ENCODE peak calls at places on chromosomes 16 and 17, in ten cellular contexts. G, X, N, K, L, M, U, H, O and E are unnamed samples.
A peak's percentile ranks its signal among the peaks of the same experiment; 100 is the strongest.

GRCh38 chr17:49013311-49014205 is 16.4 kb downstream of the IGF2BP1 start:
- DNase-seq in N (peak; percentile 54), L (no peak), G (no peak), U (no peak), X (no peak), M (no peak), O (no peak), H (no peak), K (no peak), E (no peak)

GRCh38 chr16:3099732-3100499 is 822 bp upstream of the ZSCAN10 start:
- DNase-seq in O (peak; percentile 78), U (peak; percentile 92), L (peak; percentile 95), N (peak; percentile 92), G (peak; percentile 92), H (peak; percentile 78), X (no peak), K (peak; percentile 89), M (peak; percentile 94), E (peak; percentile 91)

GRCh38 chr16:46832757-46833464 is 1.9 kb upstream of the C16orf87 start:
- DNase-seq in K (no peak), H (no peak), N (no peak), L (no peak), G (no peak), O (no peak), U (no peak), M (no peak), X (no peak), E (no peak)

GRCh38 chr16:49366669-49367068 is 6.9 kb upstream of the C16orf78 start:
- DNase-seq in N (no peak), M (no peak), O (no peak), G (no peak), H (no peak), K (no peak), U (peak; percentile 12), X (no peak), L (no peak), E (no peak)

GRCh38 chr17:31274252-31274651 is 22.8 kb downstream of the OMG start:
- DNase-seq in N (peak; percentile 27), U (no peak), G (no peak), L (no peak), M (no peak), X (no peak), K (no peak), O (no peak), H (peak; percentile 63), E (no peak)

GRCh38 chr17:43852571-43852970 is 5.6 kb downstream of the CD300LG start:
- DNase-seq in O (no peak), X (no peak), U (no peak), K (no peak), N (no peak), H (no peak), L (no peak), G (no peak), M (no peak), E (no peak)

GRCh38 chr16:22313141-22313781 is 16.1 kb downstream of the POLR3E start:
- DNase-seq in O (no peak), K (no peak), L (no peak), X (no peak), G (no peak), U (no peak), M (no peak), H (no peak), N (no peak), E (no peak)

GRCh38 chr17:17191346-17191792 is 14.8 kb downstream of the PLD6 start:
- DNase-seq in N (no peak), K (no peak), U (no peak), O (no peak), L (peak; percentile 71), X (no peak), H (peak; percentile 88), G (peak; percentile 81), M (peak; percentile 69), E (no peak)

GRCh38 chr16:69890114-69890890 is 60.8 kb upstream of the CLEC18A start:
- DNase-seq in M (peak; percentile 49), H (peak; percentile 42), O (peak; percentile 51), G (peak; percentile 80), L (peak; percentile 68), X (peak; percentile 27), U (no peak), K (no peak), N (no peak), E (no peak)

GRCh38 chr17:17420035-17420434 is 56.8 kb upstream of the MED9 start:
- DNase-seq in G (peak; percentile 65), K (no peak), M (peak; percentile 78), X (no peak), U (no peak), H (no peak), N (no peak), O (peak; percentile 31), L (no peak), E (no peak)

GRCh38 chr17:49217651-49218413 is 7.3 kb downstream of the ABI3 start:
- DNase-seq in L (peak; percentile 88), M (peak; percentile 71), G (peak; percentile 75), H (no peak), K (peak; percentile 83), N (no peak), X (no peak), O (no peak), U (no peak), E (peak; percentile 91)

GRCh38 chr17:57370051-57370581 is 113.8 kb downstream of the MSI2 start:
- DNase-seq in K (no peak), X (no peak), O (no peak), H (peak; percentile 88), G (no peak), M (no peak), U (no peak), L (no peak), N (peak; percentile 91), E (no peak)

GRCh38 chr17:75241143-75241430 is 20.3 kb downstream of the GGA3 start:
- DNase-seq in G (no peak), N (no peak), H (no peak), K (no peak), M (no peak), O (peak; percentile 38), X (no peak), U (no peak), L (no peak), E (no peak)

GRCh38 chr17:81173761-81174160 is 7.7 kb upstream of the AATK start:
- DNase-seq in N (no peak), X (no peak), L (no peak), U (no peak), O (no peak), G (no peak), K (no peak), H (no peak), M (no peak), E (no peak)

GRCh38 chr16:84739349-84740124 is 39.7 kb downstream of the USP10 start:
- DNase-seq in G (peak; percentile 81), N (no peak), M (no peak), O (no peak), K (no peak), X (no peak), H (peak; percentile 97), U (no peak), L (no peak), E (no peak)

GRCh38 chr16:84738255-84739038 is 38.6 kb downstream of the USP10 start:
- DNase-seq in K (peak; percentile 76), G (peak; percentile 83), L (peak; percentile 78), U (peak; percentile 58), M (peak; percentile 71), X (peak; percentile 70), O (peak; percentile 71), N (peak; percentile 86), H (peak; percentile 70), E (peak; percentile 81)

GRCh38 chr16:84735846-84736586 is 36.2 kb downstream of the USP10 start:
- DNase-seq in L (no peak), N (no peak), M (no peak), U (no peak), G (no peak), H (no peak), O (no peak), X (no peak), K (peak; percentile 68), E (peak; percentile 50)

GRCh38 chr16:84737658-84738057 is 37.9 kb downstream of the USP10 start:
- DNase-seq in K (no peak), H (no peak), M (no peak), G (no peak), U (no peak), N (no peak), X (no peak), O (no peak), L (no peak), E (no peak)

GRCh38 chr16:84737192-84737591 is 37.4 kb downstream of the USP10 start:
- DNase-seq in H (no peak), K (no peak), U (no peak), N (no peak), X (no peak), M (no peak), L (no peak), O (no peak), G (no peak), E (no peak)
- H3K4me1 ChIP-seq in H (peaks cover 29% of the 10 kb centered on the region), K (peaks cover 33% of the 10 kb centered on the region), U (no peaks in the 10 kb centered on the region), N (peaks cover 91% of the 10 kb centered on the region), X (peaks cover 6% of the 10 kb centered on the region), M (peaks cover 77% of the 10 kb centered on the region), L (no peaks in the 10 kb centered on the region), O (peaks cover 25% of the 10 kb centered on the region), G (peaks cover 60% of the 10 kb centered on the region), E (peaks cover 26% of the 10 kb centered on the region)

DNA sequence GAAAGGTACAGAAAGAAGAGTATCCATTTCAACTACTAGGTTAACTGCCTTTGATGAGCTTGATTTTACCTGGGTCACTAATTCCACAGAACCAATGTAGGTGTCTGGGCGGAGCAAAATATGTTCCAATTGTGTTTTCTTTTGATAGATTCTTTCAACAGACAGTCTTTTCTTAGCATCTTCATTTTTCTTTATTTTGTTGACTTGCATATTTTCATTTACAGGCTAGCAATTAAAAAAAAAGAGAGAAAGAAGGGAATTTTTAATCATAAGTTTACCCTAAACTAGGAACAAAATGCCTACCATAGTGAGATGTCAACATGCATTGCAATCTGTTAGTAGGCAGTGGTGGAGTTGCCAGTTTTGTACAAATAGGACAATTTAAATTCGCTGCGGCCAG is 1.0 kb downstream of the TOP2A start:
- DNase-seq in U (peak; percentile 15), K (no peak), G (no peak), L (no peak), X (no peak), O (no peak), M (no peak), N (no peak), H (no peak), E (no peak)
- H3K4me3 ChIP-seq in U (peak overlapping the region; percentile 98), K (no peak overlapping the region), G (no peak overlapping the region), L (no peak overlapping the region), X (peak overlapping the region; percentile 86), O (no peak overlapping the region), M (no peak overlapping the region), N (peak overlapping the region; percentile 68), H (peak overlapping the region; percentile 65), E (peak overlapping the region; percentile 98)

DNA sequence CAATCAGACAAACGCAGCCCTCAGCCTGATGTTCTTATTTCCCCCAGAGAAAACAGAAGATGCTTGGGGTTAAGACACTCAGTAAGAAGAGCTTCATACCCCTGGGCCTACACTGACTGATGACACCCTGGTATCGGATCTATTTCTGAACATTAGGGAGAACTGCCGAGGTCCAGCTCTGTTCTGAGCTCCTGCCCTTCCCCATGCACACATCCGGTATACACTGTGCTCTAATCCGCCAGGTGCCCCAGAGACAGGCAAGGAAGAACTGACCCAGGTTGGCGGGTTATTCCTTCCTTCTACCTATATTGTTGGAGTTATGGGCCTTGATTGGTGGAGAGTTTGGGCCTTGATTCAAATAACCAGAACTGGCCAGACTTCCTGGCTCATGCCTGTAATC is 58.0 kb upstream of the TEKT3 start:
- DNase-seq in K (no peak), N (no peak), O (no peak), H (no peak), L (no peak), G (no peak), X (no peak), M (no peak), U (no peak), E (no peak)
- H3K27ac ChIP-seq in K (no peak overlapping the region), N (no peak overlapping the region), O (peak overlapping the region; percentile 79), H (peak overlapping the region; percentile 16), L (no peak overlapping the region), G (peak overlapping the region; percentile 70), X (no peak overlapping the region), M (peak overlapping the region; percentile 58), U (no peak overlapping the region), E (no peak overlapping the region)

GRCh38 chr17:50693041-50693682 is 14.6 kb downstream of the ANKRD40 start:
- DNase-seq in G (no peak), M (no peak), K (no peak), O (no peak), H (peak; percentile 70), X (no peak), U (no peak), L (no peak), N (peak; percentile 92), E (no peak)
- H3K4me1 ChIP-seq in G (peaks cover 46% of the 10 kb centered on the region), M (peaks cover 49% of the 10 kb centered on the region), K (peaks cover 8% of the 10 kb centered on the region), O (peaks cover 6% of the 10 kb centered on the region), H (peaks cover 43% of the 10 kb centered on the region), X (peaks cover 2% of the 10 kb centered on the region), U (peaks cover 37% of the 10 kb centered on the region), L (peaks cover 11% of the 10 kb centered on the region), N (peaks cover 98% of the 10 kb centered on the region), E (no peaks in the 10 kb centered on the region)